ENCODE peak calls at places on chromosomes 3 and 15, in ten cellular contexts. One of them, this sample, is unnamed.

GRCh38 chr3:52754373-52754772 is 16.4 kb downstream of the NEK4 start:
- DNase-seq in suprapubic skin: no peak
- DNase-seq in adrenal gland: no peak
- DNase-seq in A549: no peak
- DNase-seq in endothelial cell of umbilical vein: no peak
- DNase-seq in transverse colon: no peak
- DNase-seq in breast epithelium: no peak
- DNase-seq in right lobe of liver: no peak
- DNase-seq in esophagus squamous epithelium: no peak
- DNase-seq in ovary: no peak
- DNase-seq in this sample: no peak

GRCh38 chr3:73766599-73767378 is 142.0 kb upstream of the PDZRN3 start:
- DNase-seq in suprapubic skin: no peak
- DNase-seq in adrenal gland: peak
- DNase-seq in A549: no peak
- DNase-seq in endothelial cell of umbilical vein: no peak
- DNase-seq in transverse colon: no peak
- DNase-seq in breast epithelium: peak
- DNase-seq in right lobe of liver: no peak
- DNase-seq in esophagus squamous epithelium: no peak
- DNase-seq in ovary: peak
- DNase-seq in this sample: no peak

GRCh38 chr15:67521770-67522568 is 1.0 kb downstream of the C15orf61 start:
- DNase-seq in suprapubic skin: no peak
- DNase-seq in adrenal gland: no peak
- DNase-seq in A549: peak
- DNase-seq in endothelial cell of umbilical vein: peak
- DNase-seq in transverse colon: no peak
- DNase-seq in breast epithelium: no peak
- DNase-seq in right lobe of liver: no peak
- DNase-seq in esophagus squamous epithelium: no peak
- DNase-seq in ovary: no peak
- DNase-seq in this sample: no peak

GRCh38 chr3:172591876-172592771 is 68.9 kb upstream of the TNFSF10 start:
- DNase-seq in suprapubic skin: no peak
- DNase-seq in adrenal gland: no peak
- DNase-seq in A549: no peak
- DNase-seq in endothelial cell of umbilical vein: no peak
- DNase-seq in transverse colon: peak
- DNase-seq in breast epithelium: no peak
- DNase-seq in right lobe of liver: no peak
- DNase-seq in esophagus squamous epithelium: no peak
- DNase-seq in ovary: no peak
- DNase-seq in this sample: no peak

GRCh38 chr3:54870423-54870822 is 57.4 kb downstream of the LRTM1 start:
- DNase-seq in suprapubic skin: no peak
- DNase-seq in adrenal gland: peak
- DNase-seq in A549: peak
- DNase-seq in endothelial cell of umbilical vein: no peak
- DNase-seq in transverse colon: no peak
- DNase-seq in breast epithelium: no peak
- DNase-seq in right lobe of liver: no peak
- DNase-seq in esophagus squamous epithelium: no peak
- DNase-seq in ovary: peak
- DNase-seq in this sample: no peak

GRCh38 chr3:178295257-178295912 is 240.9 kb upstream of the KCNMB2 start:
- DNase-seq in suprapubic skin: no peak
- DNase-seq in adrenal gland: no peak
- DNase-seq in A549: no peak
- DNase-seq in endothelial cell of umbilical vein: no peak
- DNase-seq in transverse colon: no peak
- DNase-seq in breast epithelium: no peak
- DNase-seq in right lobe of liver: no peak
- DNase-seq in esophagus squamous epithelium: no peak
- DNase-seq in ovary: no peak
- DNase-seq in this sample: no peak

GRCh38 chr15:31396881-31397560 is 70.4 kb downstream of the KLF13 start:
- DNase-seq in suprapubic skin: peak
- DNase-seq in adrenal gland: peak
- DNase-seq in A549: peak
- DNase-seq in endothelial cell of umbilical vein: peak
- DNase-seq in transverse colon: peak
- DNase-seq in breast epithelium: peak
- DNase-seq in right lobe of liver: peak
- DNase-seq in esophagus squamous epithelium: peak
- DNase-seq in ovary: peak
- DNase-seq in this sample: peak

GRCh38 chr15:31840849-31841476 is 189.4 kb upstream of the CHRNA7 start:
- DNase-seq in suprapubic skin: no peak
- DNase-seq in adrenal gland: no peak
- DNase-seq in A549: no peak
- DNase-seq in endothelial cell of umbilical vein: no peak
- DNase-seq in transverse colon: no peak
- DNase-seq in breast epithelium: no peak
- DNase-seq in right lobe of liver: no peak
- DNase-seq in esophagus squamous epithelium: no peak
- DNase-seq in ovary: no peak
- DNase-seq in this sample: peak

GRCh38 chr3:193947636-193948035 is 188.3 kb upstream of the HES1 start:
- DNase-seq in suprapubic skin: no peak
- DNase-seq in adrenal gland: no peak
- DNase-seq in A549: no peak
- DNase-seq in endothelial cell of umbilical vein: no peak
- DNase-seq in transverse colon: no peak
- DNase-seq in breast epithelium: no peak
- DNase-seq in right lobe of liver: no peak
- DNase-seq in esophagus squamous epithelium: no peak
- DNase-seq in ovary: no peak
- DNase-seq in this sample: no peak

GRCh38 chr3:30657914-30658313 is 51.5 kb downstream of the TGFBR2 start:
- DNase-seq in suprapubic skin: no peak
- DNase-seq in adrenal gland: no peak
- DNase-seq in A549: no peak
- DNase-seq in endothelial cell of umbilical vein: no peak
- DNase-seq in transverse colon: no peak
- DNase-seq in breast epithelium: no peak
- DNase-seq in right lobe of liver: no peak
- DNase-seq in esophagus squamous epithelium: no peak
- DNase-seq in ovary: no peak
- DNase-seq in this sample: no peak

GRCh38 chr15:63498815-63499549 is 5.4 kb upstream of the USP3 start:
- DNase-seq in suprapubic skin: no peak
- DNase-seq in adrenal gland: no peak
- DNase-seq in A549: peak
- DNase-seq in endothelial cell of umbilical vein: no peak
- DNase-seq in transverse colon: no peak
- DNase-seq in breast epithelium: no peak
- DNase-seq in right lobe of liver: no peak
- DNase-seq in esophagus squamous epithelium: no peak
- DNase-seq in ovary: no peak
- DNase-seq in this sample: no peak

GRCh38 chr15:63495343-63495742 is 9.1 kb upstream of the USP3 start:
- DNase-seq in suprapubic skin: no peak
- DNase-seq in adrenal gland: no peak
- DNase-seq in A549: no peak
- DNase-seq in endothelial cell of umbilical vein: no peak
- DNase-seq in transverse colon: no peak
- DNase-seq in breast epithelium: no peak
- DNase-seq in right lobe of liver: no peak
- DNase-seq in esophagus squamous epithelium: no peak
- DNase-seq in ovary: no peak
- DNase-seq in this sample: no peak

GRCh38 chr15:63495780-63496179 is 8.6 kb upstream of the USP3 start:
- DNase-seq in suprapubic skin: no peak
- DNase-seq in adrenal gland: no peak
- DNase-seq in A549: no peak
- DNase-seq in endothelial cell of umbilical vein: no peak
- DNase-seq in transverse colon: no peak
- DNase-seq in breast epithelium: no peak
- DNase-seq in right lobe of liver: no peak
- DNase-seq in esophagus squamous epithelium: no peak
- DNase-seq in ovary: no peak
- DNase-seq in this sample: no peak

GRCh38 chr15:63499611-63500010 is 4.8 kb upstream of the USP3 start:
- DNase-seq in suprapubic skin: no peak
- DNase-seq in adrenal gland: no peak
- DNase-seq in A549: no peak
- DNase-seq in endothelial cell of umbilical vein: no peak
- DNase-seq in transverse colon: no peak
- DNase-seq in breast epithelium: no peak
- DNase-seq in right lobe of liver: no peak
- DNase-seq in esophagus squamous epithelium: no peak
- DNase-seq in ovary: no peak
- DNase-seq in this sample: no peak

GRCh38 chr15:63497642-63498100 is 6.7 kb upstream of the USP3 start:
- DNase-seq in suprapubic skin: no peak
- DNase-seq in adrenal gland: peak
- DNase-seq in A549: peak
- DNase-seq in endothelial cell of umbilical vein: no peak
- DNase-seq in transverse colon: peak
- DNase-seq in breast epithelium: no peak
- DNase-seq in right lobe of liver: no peak
- DNase-seq in esophagus squamous epithelium: no peak
- DNase-seq in ovary: no peak
- DNase-seq in this sample: no peak
- TF ChIP-seq POLR2A in suprapubic skin: no peak
- TF ChIP-seq POLR2A in adrenal gland: no peak
- TF ChIP-seq POLR2A in A549: no peak
- TF ChIP-seq POLR2A in endothelial cell of umbilical vein: no peak
- TF ChIP-seq POLR2A in transverse colon: no peak
- TF ChIP-seq POLR2A in breast epithelium: no peak
- TF ChIP-seq POLR2A in right lobe of liver: no peak
- TF ChIP-seq POLR2A in esophagus squamous epithelium: no peak
- TF ChIP-seq POLR2A in ovary: no peak
- TF ChIP-seq POLR2A in this sample: no peak

GRCh38 chr3:159902531-159903314 is 85.9 kb upstream of the IL12A start:
- DNase-seq in suprapubic skin: no peak
- DNase-seq in adrenal gland: no peak
- DNase-seq in A549: no peak
- DNase-seq in endothelial cell of umbilical vein: no peak
- DNase-seq in transverse colon: no peak
- DNase-seq in breast epithelium: no peak
- DNase-seq in right lobe of liver: no peak
- DNase-seq in esophagus squamous epithelium: no peak
- DNase-seq in ovary: no peak
- DNase-seq in this sample: no peak
- H3K27ac ChIP-seq in suprapubic skin: no peak
- H3K27ac ChIP-seq in adrenal gland: no peak
- H3K27ac ChIP-seq in A549: no peak
- H3K27ac ChIP-seq in endothelial cell of umbilical vein: no peak
- H3K27ac ChIP-seq in transverse colon: no peak
- H3K27ac ChIP-seq in breast epithelium: no peak
- H3K27ac ChIP-seq in right lobe of liver: no peak
- H3K27ac ChIP-seq in esophagus squamous epithelium: no peak
- H3K27ac ChIP-seq in ovary: no peak
- H3K27ac ChIP-seq in this sample: no peak

DNA sequence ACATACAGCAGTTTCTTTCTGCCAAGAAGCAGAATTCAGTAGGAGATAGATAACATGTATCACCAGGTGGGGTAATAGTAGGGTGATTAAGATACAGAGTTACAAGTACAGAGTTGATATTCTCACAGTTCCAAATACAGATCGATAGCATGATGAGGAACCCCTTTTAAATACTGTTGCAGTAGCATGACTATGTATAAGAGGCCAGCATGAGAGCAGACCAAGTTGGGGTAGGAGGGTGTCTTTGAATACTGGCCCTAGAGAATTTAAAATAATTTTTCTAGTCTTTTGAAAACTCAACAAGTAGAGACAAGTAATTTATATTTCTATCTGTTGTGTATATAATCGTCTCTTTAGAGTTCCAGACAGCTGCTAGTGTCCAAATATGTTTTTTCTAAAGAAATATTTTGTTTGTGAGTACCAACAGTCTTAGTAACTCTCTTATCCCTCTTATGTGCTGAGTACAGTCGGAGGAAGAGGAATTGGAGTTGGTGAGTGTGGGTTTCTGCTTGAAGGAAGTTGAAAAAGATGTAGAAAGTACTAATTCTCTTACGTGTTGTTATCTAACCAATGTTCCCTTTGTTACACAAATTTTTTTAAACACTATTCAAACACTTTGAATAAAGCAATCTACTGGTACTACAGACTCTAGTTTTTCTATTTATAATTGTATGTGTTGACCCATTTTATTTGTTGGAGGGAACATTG is 30.2 kb downstream of the LYSMD4 start:
- DNase-seq in suprapubic skin: no peak
- DNase-seq in adrenal gland: no peak
- DNase-seq in A549: no peak
- DNase-seq in endothelial cell of umbilical vein: no peak
- DNase-seq in transverse colon: no peak
- DNase-seq in breast epithelium: no peak
- DNase-seq in right lobe of liver: no peak
- DNase-seq in esophagus squamous epithelium: no peak
- DNase-seq in ovary: no peak
- DNase-seq in this sample: no peak
- H3K4me3 ChIP-seq in suprapubic skin: no peak
- H3K4me3 ChIP-seq in adrenal gland: no peak
- H3K4me3 ChIP-seq in A549: no peak
- H3K4me3 ChIP-seq in endothelial cell of umbilical vein: no peak
- H3K4me3 ChIP-seq in transverse colon: no peak
- H3K4me3 ChIP-seq in breast epithelium: no peak
- H3K4me3 ChIP-seq in right lobe of liver: no peak
- H3K4me3 ChIP-seq in esophagus squamous epithelium: no peak
- H3K4me3 ChIP-seq in ovary: no peak
- H3K4me3 ChIP-seq in this sample: no peak

GRCh38 chr3:133850034-133850433 is 44.4 kb downstream of the SRPRB start:
- DNase-seq in suprapubic skin: no peak
- DNase-seq in adrenal gland: no peak
- DNase-seq in A549: no peak
- DNase-seq in endothelial cell of umbilical vein: no peak
- DNase-seq in transverse colon: no peak
- DNase-seq in breast epithelium: no peak
- DNase-seq in right lobe of liver: no peak
- DNase-seq in esophagus squamous epithelium: no peak
- DNase-seq in ovary: no peak
- DNase-seq in this sample: no peak

GRCh38 chr3:133853063-133853924 is 42.4 kb downstream of the RAB6B start:
- DNase-seq in suprapubic skin: no peak
- DNase-seq in adrenal gland: no peak
- DNase-seq in A549: no peak
- DNase-seq in endothelial cell of umbilical vein: no peak
- DNase-seq in transverse colon: no peak
- DNase-seq in breast epithelium: no peak
- DNase-seq in right lobe of liver: peak
- DNase-seq in esophagus squamous epithelium: no peak
- DNase-seq in ovary: no peak
- DNase-seq in this sample: peak

GRCh38 chr3:133849346-133849745 is 43.7 kb downstream of the SRPRB start:
- DNase-seq in suprapubic skin: no peak
- DNase-seq in adrenal gland: no peak
- DNase-seq in A549: no peak
- DNase-seq in endothelial cell of umbilical vein: no peak
- DNase-seq in transverse colon: no peak
- DNase-seq in breast epithelium: no peak
- DNase-seq in right lobe of liver: no peak
- DNase-seq in esophagus squamous epithelium: no peak
- DNase-seq in ovary: no peak
- DNase-seq in this sample: no peak

GRCh38 chr3:133851931-133852330 is 43.8 kb downstream of the RAB6B start:
- DNase-seq in suprapubic skin: no peak
- DNase-seq in adrenal gland: no peak
- DNase-seq in A549: no peak
- DNase-seq in endothelial cell of umbilical vein: no peak
- DNase-seq in transverse colon: no peak
- DNase-seq in breast epithelium: no peak
- DNase-seq in right lobe of liver: no peak
- DNase-seq in esophagus squamous epithelium: no peak
- DNase-seq in ovary: no peak
- DNase-seq in this sample: no peak

GRCh38 chr3:133851266-133851906 is 44.3 kb downstream of the RAB6B start:
- DNase-seq in suprapubic skin: no peak
- DNase-seq in adrenal gland: no peak
- DNase-seq in A549: no peak
- DNase-seq in endothelial cell of umbilical vein: no peak
- DNase-seq in transverse colon: no peak
- DNase-seq in breast epithelium: no peak
- DNase-seq in right lobe of liver: no peak
- DNase-seq in esophagus squamous epithelium: no peak
- DNase-seq in ovary: no peak
- DNase-seq in this sample: no peak
- TF ChIP-seq POLR2A in suprapubic skin: no peak
- TF ChIP-seq POLR2A in adrenal gland: no peak
- TF ChIP-seq POLR2A in A549: no peak
- TF ChIP-seq POLR2A in endothelial cell of umbilical vein: no peak
- TF ChIP-seq POLR2A in transverse colon: no peak
- TF ChIP-seq POLR2A in breast epithelium: no peak
- TF ChIP-seq POLR2A in right lobe of liver: no peak
- TF ChIP-seq POLR2A in esophagus squamous epithelium: no peak
- TF ChIP-seq POLR2A in ovary: no peak
- TF ChIP-seq POLR2A in this sample: no peak